ENCODE peak calls at places on chromosomes 16 and 17, in eight cellular contexts. One of them, this sample, is unnamed.

GRCh38 chr16:79400462-79401149 is 199.9 kb downstream of the MAF start:
- DNase-seq in BE2C: no peak
- DNase-seq in dorsolateral prefrontal cortex: no peak
- DNase-seq in kidney: no peak
- DNase-seq in astrocyte of the spinal cord: no peak
- DNase-seq in fibroblast of the aortic adventitia: no peak
- DNase-seq in retinal pigment epithelial cell: no peak
- DNase-seq in GM23338: no peak
- DNase-seq in this sample: no peak

GRCh38 chr17:76107507-76107906 is 3.9 kb upstream of the EXOC7 start:
- DNase-seq in dorsolateral prefrontal cortex: no peak
- DNase-seq in fibroblast of the aortic adventitia: no peak
- DNase-seq in BE2C: no peak
- DNase-seq in kidney: no peak
- DNase-seq in retinal pigment epithelial cell: no peak
- DNase-seq in astrocyte of the spinal cord: no peak
- DNase-seq in GM23338: no peak
- DNase-seq in this sample: no peak

GRCh38 chr16:50066482-50067289 is 916 bp downstream of the HEATR3 start:
- DNase-seq in astrocyte of the spinal cord: no peak
- DNase-seq in kidney: no peak
- DNase-seq in GM23338: no peak
- DNase-seq in fibroblast of the aortic adventitia: no peak
- DNase-seq in BE2C: no peak
- DNase-seq in dorsolateral prefrontal cortex: no peak
- DNase-seq in retinal pigment epithelial cell: no peak
- DNase-seq in this sample: no peak

GRCh38 chr16:47019563-47019962 is 46.1 kb upstream of the DNAJA2 start:
- DNase-seq in dorsolateral prefrontal cortex: no peak
- DNase-seq in retinal pigment epithelial cell: no peak
- DNase-seq in astrocyte of the spinal cord: peak
- DNase-seq in kidney: no peak
- DNase-seq in fibroblast of the aortic adventitia: no peak
- DNase-seq in GM23338: no peak
- DNase-seq in BE2C: no peak
- DNase-seq in this sample: no peak

GRCh38 chr16:22198547-22199293 is 7.4 kb upstream of the EEF2K start:
- DNase-seq in GM23338: no peak
- DNase-seq in astrocyte of the spinal cord: no peak
- DNase-seq in retinal pigment epithelial cell: no peak
- DNase-seq in dorsolateral prefrontal cortex: no peak
- DNase-seq in kidney: no peak
- DNase-seq in fibroblast of the aortic adventitia: peak
- DNase-seq in BE2C: no peak
- DNase-seq in this sample: no peak

GRCh38 chr16:16095646-16096045 is 127.6 kb downstream of the ABCC6 start:
- DNase-seq in astrocyte of the spinal cord: no peak
- DNase-seq in GM23338: no peak
- DNase-seq in retinal pigment epithelial cell: no peak
- DNase-seq in BE2C: no peak
- DNase-seq in fibroblast of the aortic adventitia: peak
- DNase-seq in kidney: no peak
- DNase-seq in dorsolateral prefrontal cortex: no peak
- DNase-seq in this sample: no peak

GRCh38 chr17:29567362-29568330 is 809 bp upstream of the ABHD15 start:
- DNase-seq in BE2C: peak
- DNase-seq in fibroblast of the aortic adventitia: peak
- DNase-seq in astrocyte of the spinal cord: peak
- DNase-seq in kidney: peak
- DNase-seq in retinal pigment epithelial cell: no peak
- DNase-seq in GM23338: peak
- DNase-seq in dorsolateral prefrontal cortex: no peak
- DNase-seq in this sample: no peak

GRCh38 chr17:68197091-68197996 is 50.5 kb upstream of the AMZ2 start:
- DNase-seq in dorsolateral prefrontal cortex: no peak
- DNase-seq in kidney: peak
- DNase-seq in GM23338: peak
- DNase-seq in retinal pigment epithelial cell: no peak
- DNase-seq in BE2C: no peak
- DNase-seq in fibroblast of the aortic adventitia: no peak
- DNase-seq in astrocyte of the spinal cord: no peak
- DNase-seq in this sample: no peak

GRCh38 chr17:15462962-15463361 is 4.5 kb downstream of the CDRT4 start:
- DNase-seq in astrocyte of the spinal cord: no peak
- DNase-seq in GM23338: no peak
- DNase-seq in dorsolateral prefrontal cortex: no peak
- DNase-seq in retinal pigment epithelial cell: no peak
- DNase-seq in fibroblast of the aortic adventitia: peak
- DNase-seq in BE2C: no peak
- DNase-seq in kidney: no peak
- DNase-seq in this sample: no peak

GRCh38 chr17:28896884-28897768 is at the start of gene FLOT2:
- DNase-seq in dorsolateral prefrontal cortex: no peak
- DNase-seq in retinal pigment epithelial cell: no peak
- DNase-seq in fibroblast of the aortic adventitia: peak
- DNase-seq in GM23338: peak
- DNase-seq in BE2C: peak
- DNase-seq in astrocyte of the spinal cord: peak
- DNase-seq in kidney: peak
- DNase-seq in this sample: no peak

GRCh38 chr17:62950067-62950466 is 16.0 kb upstream of the TANC2 start:
- DNase-seq in dorsolateral prefrontal cortex: no peak
- DNase-seq in GM23338: no peak
- DNase-seq in kidney: no peak
- DNase-seq in fibroblast of the aortic adventitia: peak
- DNase-seq in BE2C: peak
- DNase-seq in astrocyte of the spinal cord: peak
- DNase-seq in retinal pigment epithelial cell: peak
- DNase-seq in this sample: no peak

GRCh38 chr16:85610446-85611204 is 2.5 kb upstream of the GSE1 start:
- DNase-seq in BE2C: peak
- DNase-seq in dorsolateral prefrontal cortex: peak
- DNase-seq in GM23338: peak
- DNase-seq in kidney: peak
- DNase-seq in fibroblast of the aortic adventitia: peak
- DNase-seq in astrocyte of the spinal cord: peak
- DNase-seq in retinal pigment epithelial cell: no peak
- DNase-seq in this sample: peak

GRCh38 chr17:41308918-41309359 is at the start of gene KRTAP16-1:
- DNase-seq in fibroblast of the aortic adventitia: no peak
- DNase-seq in astrocyte of the spinal cord: no peak
- DNase-seq in dorsolateral prefrontal cortex: no peak
- DNase-seq in retinal pigment epithelial cell: no peak
- DNase-seq in kidney: no peak
- DNase-seq in BE2C: no peak
- DNase-seq in GM23338: no peak
- DNase-seq in this sample: no peak

GRCh38 chr17:46771601-46772012 is 46.9 kb downstream of the WNT3 start:
- DNase-seq in dorsolateral prefrontal cortex: no peak
- DNase-seq in GM23338: peak
- DNase-seq in fibroblast of the aortic adventitia: no peak
- DNase-seq in astrocyte of the spinal cord: no peak
- DNase-seq in BE2C: peak
- DNase-seq in retinal pigment epithelial cell: no peak
- DNase-seq in kidney: no peak
- DNase-seq in this sample: no peak

GRCh38 chr17:40647549-40648325 is at the start of gene SMARCE1:
- DNase-seq in dorsolateral prefrontal cortex: peak
- DNase-seq in astrocyte of the spinal cord: peak
- DNase-seq in BE2C: peak
- DNase-seq in fibroblast of the aortic adventitia: peak
- DNase-seq in GM23338: peak
- DNase-seq in retinal pigment epithelial cell: peak
- DNase-seq in kidney: peak
- DNase-seq in this sample: peak

GRCh38 chr17:2928294-2928890 is 132.2 kb downstream of the RAP1GAP2 start:
- DNase-seq in fibroblast of the aortic adventitia: no peak
- DNase-seq in BE2C: peak
- DNase-seq in dorsolateral prefrontal cortex: no peak
- DNase-seq in astrocyte of the spinal cord: no peak
- DNase-seq in kidney: no peak
- DNase-seq in GM23338: no peak
- DNase-seq in retinal pigment epithelial cell: no peak
- DNase-seq in this sample: no peak

GRCh38 chr16:66605177-66605999 is 884 bp downstream of the CMTM3 start:
- DNase-seq in dorsolateral prefrontal cortex: no peak
- DNase-seq in kidney: peak
- DNase-seq in fibroblast of the aortic adventitia: peak
- DNase-seq in astrocyte of the spinal cord: peak
- DNase-seq in BE2C: peak
- DNase-seq in retinal pigment epithelial cell: no peak
- DNase-seq in GM23338: peak
- DNase-seq in this sample: no peak

GRCh38 chr17:38809828-38810227 is 10.5 kb upstream of the PIP4K2B start:
- DNase-seq in astrocyte of the spinal cord: no peak
- DNase-seq in BE2C: no peak
- DNase-seq in kidney: no peak
- DNase-seq in GM23338: no peak
- DNase-seq in dorsolateral prefrontal cortex: peak
- DNase-seq in fibroblast of the aortic adventitia: no peak
- DNase-seq in retinal pigment epithelial cell: no peak
- DNase-seq in this sample: no peak

GRCh38 chr17:77926967-77927366 is 31.5 kb upstream of the TNRC6C start:
- DNase-seq in dorsolateral prefrontal cortex: no peak
- DNase-seq in fibroblast of the aortic adventitia: no peak
- DNase-seq in GM23338: no peak
- DNase-seq in astrocyte of the spinal cord: no peak
- DNase-seq in retinal pigment epithelial cell: no peak
- DNase-seq in kidney: no peak
- DNase-seq in BE2C: no peak
- DNase-seq in this sample: no peak
- H3K4me3 ChIP-seq in dorsolateral prefrontal cortex: no peak
- H3K4me3 ChIP-seq in fibroblast of the aortic adventitia: no peak
- H3K4me3 ChIP-seq in GM23338: no peak
- H3K4me3 ChIP-seq in astrocyte of the spinal cord: no peak
- H3K4me3 ChIP-seq in retinal pigment epithelial cell: no peak
- H3K4me3 ChIP-seq in kidney: no peak
- H3K4me3 ChIP-seq in BE2C: no peak
- H3K4me3 ChIP-seq in this sample: no peak

DNA sequence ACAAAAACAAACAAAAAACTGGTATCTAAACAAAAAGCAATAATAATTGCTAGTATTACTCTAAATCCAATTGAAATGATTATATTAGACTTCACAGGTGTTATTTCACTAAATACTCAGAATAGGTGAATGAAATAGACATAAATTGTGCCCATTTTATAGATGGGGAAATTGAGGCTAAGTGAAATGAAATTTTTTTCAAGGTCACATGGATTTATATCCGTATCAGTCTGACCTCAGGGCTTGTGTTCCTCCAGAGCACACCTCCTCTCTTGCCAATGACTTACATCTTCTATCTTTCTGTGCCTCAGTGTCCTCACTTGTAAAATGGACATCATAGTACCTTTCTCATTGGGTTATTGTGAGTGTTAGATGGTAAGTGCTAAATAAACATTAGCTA is 72.3 kb downstream of the GP2 start:
- DNase-seq in kidney: no peak
- DNase-seq in astrocyte of the spinal cord: no peak
- DNase-seq in GM23338: no peak
- DNase-seq in fibroblast of the aortic adventitia: no peak
- DNase-seq in BE2C: no peak
- DNase-seq in retinal pigment epithelial cell: no peak
- DNase-seq in dorsolateral prefrontal cortex: no peak
- DNase-seq in this sample: no peak
- TF ChIP-seq CTCF in kidney: no peak
- TF ChIP-seq CTCF in astrocyte of the spinal cord: no peak
- TF ChIP-seq CTCF in GM23338: no peak
- TF ChIP-seq CTCF in fibroblast of the aortic adventitia: no peak
- TF ChIP-seq CTCF in BE2C: no peak
- TF ChIP-seq CTCF in retinal pigment epithelial cell: no peak
- TF ChIP-seq CTCF in dorsolateral prefrontal cortex: no peak
- TF ChIP-seq CTCF in this sample: no peak

GRCh38 chr16:2720063-2720455 is at the start of gene PRSS27:
- DNase-seq in dorsolateral prefrontal cortex: no peak
- DNase-seq in GM23338: peak
- DNase-seq in retinal pigment epithelial cell: no peak
- DNase-seq in fibroblast of the aortic adventitia: no peak
- DNase-seq in kidney: no peak
- DNase-seq in astrocyte of the spinal cord: no peak
- DNase-seq in BE2C: peak
- DNase-seq in this sample: no peak

GRCh38 chr16:2716948-2717347 is 3.1 kb downstream of the PRSS27 start:
- DNase-seq in dorsolateral prefrontal cortex: no peak
- DNase-seq in BE2C: no peak
- DNase-seq in GM23338: peak
- DNase-seq in astrocyte of the spinal cord: no peak
- DNase-seq in retinal pigment epithelial cell: no peak
- DNase-seq in kidney: no peak
- DNase-seq in fibroblast of the aortic adventitia: no peak
- DNase-seq in this sample: no peak

GRCh38 chr16:2717360-2718263 is 2.4 kb downstream of the PRSS27 start:
- DNase-seq in fibroblast of the aortic adventitia: no peak
- DNase-seq in BE2C: no peak
- DNase-seq in kidney: peak
- DNase-seq in retinal pigment epithelial cell: no peak
- DNase-seq in astrocyte of the spinal cord: no peak
- DNase-seq in GM23338: no peak
- DNase-seq in dorsolateral prefrontal cortex: no peak
- DNase-seq in this sample: no peak

GRCh38 chr16:2720719-2721633 is 952 bp upstream of the PRSS27 start:
- DNase-seq in astrocyte of the spinal cord: peak
- DNase-seq in BE2C: peak
- DNase-seq in fibroblast of the aortic adventitia: peak
- DNase-seq in kidney: peak
- DNase-seq in dorsolateral prefrontal cortex: no peak
- DNase-seq in GM23338: peak
- DNase-seq in retinal pigment epithelial cell: peak
- DNase-seq in this sample: peak

GRCh38 chr16:2719328-2720062 is 529 bp downstream of the PRSS27 start:
- DNase-seq in dorsolateral prefrontal cortex: no peak
- DNase-seq in astrocyte of the spinal cord: no peak
- DNase-seq in fibroblast of the aortic adventitia: no peak
- DNase-seq in retinal pigment epithelial cell: no peak
- DNase-seq in GM23338: no peak
- DNase-seq in kidney: peak
- DNase-seq in BE2C: peak
- DNase-seq in this sample: no peak
- H3K4me3 ChIP-seq in dorsolateral prefrontal cortex: no peak
- H3K4me3 ChIP-seq in astrocyte of the spinal cord: no peak
- H3K4me3 ChIP-seq in fibroblast of the aortic adventitia: no peak
- H3K4me3 ChIP-seq in retinal pigment epithelial cell: no peak
- H3K4me3 ChIP-seq in GM23338: no peak
- H3K4me3 ChIP-seq in kidney: no peak
- H3K4me3 ChIP-seq in BE2C: no peak
- H3K4me3 ChIP-seq in this sample: no peak

GRCh38 chr16:89374393-89374948 is 115.9 kb downstream of the ANKRD11 start:
- DNase-seq in kidney: no peak
- DNase-seq in astrocyte of the spinal cord: peak
- DNase-seq in BE2C: peak
- DNase-seq in fibroblast of the aortic adventitia: no peak
- DNase-seq in retinal pigment epithelial cell: peak
- DNase-seq in GM23338: peak
- DNase-seq in dorsolateral prefrontal cortex: peak
- DNase-seq in this sample: no peak
- TF ChIP-seq CTCF in kidney: no peak
- TF ChIP-seq CTCF in astrocyte of the spinal cord: peak
- TF ChIP-seq CTCF in BE2C: peak
- TF ChIP-seq CTCF in fibroblast of the aortic adventitia: no peak
- TF ChIP-seq CTCF in retinal pigment epithelial cell: peak
- TF ChIP-seq CTCF in GM23338: peak
- TF ChIP-seq CTCF in dorsolateral prefrontal cortex: peak
- TF ChIP-seq CTCF in this sample: no peak